ENCODE peak calls at places on chromosomes 6 and 20, in four cellular contexts. E is esophagus muscularis mucosa, K is cardiac muscle cell, G is testis. M is an unnamed sample.

GRCh38 chr6:46174904-46175303 is 4.1 kb upstream of the ENPP5 start:
- DNase-seq in E (no peak), K (no peak), G (no peak), M (no peak)

GRCh38 chr6:111485316-111485715 is 2.3 kb upstream of the REV3L start:
- DNase-seq in E (no peak), K (no peak), G (no peak), M (no peak)

GRCh38 chr6:44034931-44035345 is 92.3 kb downstream of the MRPL14 start:
- DNase-seq in E (no peak), K (no peak), G (no peak), M (no peak)

GRCh38 chr6:160895562-160895961 is 96.0 kb upstream of the MAP3K4 start:
- DNase-seq in E (no peak), K (no peak), G (no peak), M (no peak)

GRCh38 chr6:28657756-28658465 is 132.2 kb downstream of the GPX5 start:
- DNase-seq in E (no peak), K (peak; percentile 74), G (peak; percentile 82), M (peak; percentile 70)

GRCh38 chr6:6758915-6759654 is 170.6 kb downstream of the LY86 start:
- DNase-seq in E (no peak), K (peak; percentile 84), G (peak; percentile 80), M (peak; percentile 62)

GRCh38 chr6:50030777-50031562 is 9.2 kb upstream of the DEFB110 start:
- DNase-seq in E (no peak), K (no peak), G (peak; percentile 17), M (no peak)

GRCh38 chr6:12528581-12529363 is 187.8 kb upstream of the PHACTR1 start:
- DNase-seq in E (no peak), K (peak; percentile 46), G (no peak), M (no peak)

GRCh38 chr6:145453376-145453775 is 281.9 kb downstream of the EPM2A start:
- DNase-seq in E (no peak), K (peak; percentile 38), G (no peak), M (no peak)

DNA sequence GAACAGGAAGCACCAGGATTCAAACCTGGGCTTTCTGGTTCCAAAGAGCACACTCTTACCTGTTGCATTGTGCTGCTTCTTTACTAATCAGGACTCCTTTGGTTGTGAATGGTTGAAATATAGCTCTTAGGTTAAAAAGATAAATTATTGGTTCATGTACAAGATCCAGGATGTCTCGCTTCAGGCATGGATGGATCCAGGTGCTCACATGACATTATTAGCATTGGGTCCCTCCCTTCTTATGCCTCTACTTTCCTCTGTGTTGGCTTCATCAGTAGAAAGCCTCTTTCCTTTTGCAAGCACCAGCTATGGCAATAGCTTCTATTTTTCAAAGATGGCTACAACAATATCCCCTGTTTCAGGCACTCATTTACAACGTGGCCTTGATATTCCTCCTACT is 217.7 kb upstream of the SULF2 start:
- DNase-seq in E (no peak), K (no peak), G (no peak), M (no peak)
- H3K27ac ChIP-seq in E (no peak overlapping the region), K (no peak overlapping the region), G (no peak overlapping the region), M (no peak overlapping the region)

DNA sequence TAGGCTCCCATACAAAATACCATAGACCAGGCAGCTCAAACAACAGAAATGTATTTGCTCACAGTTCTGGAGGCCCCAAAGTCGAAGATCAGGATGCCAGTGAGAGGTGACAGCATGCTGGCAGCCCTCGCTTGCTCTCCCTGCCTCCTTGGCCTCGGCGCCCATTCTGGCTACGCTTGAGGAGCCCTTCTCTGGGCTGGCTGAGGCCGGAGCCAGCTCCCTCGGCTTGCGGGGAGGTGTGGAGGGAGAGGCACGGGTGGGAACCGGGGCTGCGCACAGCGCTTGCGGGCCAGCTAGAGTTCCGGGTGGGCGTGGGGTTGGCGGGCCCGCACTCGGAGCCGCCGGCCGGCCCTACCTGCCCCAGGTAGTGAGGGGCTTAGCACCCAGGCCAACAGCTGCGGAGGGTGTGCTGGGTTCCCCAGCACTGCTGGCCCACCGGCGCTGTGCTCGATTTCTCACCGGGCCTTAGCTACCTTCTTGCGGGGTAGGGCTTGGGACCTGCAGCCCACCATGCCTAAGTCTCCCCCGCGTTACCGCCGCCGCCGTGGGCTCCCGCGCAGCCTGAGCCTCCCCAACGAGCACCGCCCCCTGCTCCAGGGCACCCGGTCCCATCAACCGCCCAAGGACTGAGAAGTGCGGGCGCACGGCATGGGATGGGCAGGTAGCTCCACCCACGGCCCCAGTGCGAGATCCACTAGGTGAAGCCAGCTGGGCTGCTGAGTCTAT is 32.6 kb upstream of the SERPINB9 start:
- DNase-seq in E (no peak), K (no peak), G (peak; percentile 68), M (no peak)
- H3K4me3 ChIP-seq in E (no peak overlapping the region), K (no peak overlapping the region), G (peak overlapping the region; percentile 15), M (no peak overlapping the region)

DNA sequence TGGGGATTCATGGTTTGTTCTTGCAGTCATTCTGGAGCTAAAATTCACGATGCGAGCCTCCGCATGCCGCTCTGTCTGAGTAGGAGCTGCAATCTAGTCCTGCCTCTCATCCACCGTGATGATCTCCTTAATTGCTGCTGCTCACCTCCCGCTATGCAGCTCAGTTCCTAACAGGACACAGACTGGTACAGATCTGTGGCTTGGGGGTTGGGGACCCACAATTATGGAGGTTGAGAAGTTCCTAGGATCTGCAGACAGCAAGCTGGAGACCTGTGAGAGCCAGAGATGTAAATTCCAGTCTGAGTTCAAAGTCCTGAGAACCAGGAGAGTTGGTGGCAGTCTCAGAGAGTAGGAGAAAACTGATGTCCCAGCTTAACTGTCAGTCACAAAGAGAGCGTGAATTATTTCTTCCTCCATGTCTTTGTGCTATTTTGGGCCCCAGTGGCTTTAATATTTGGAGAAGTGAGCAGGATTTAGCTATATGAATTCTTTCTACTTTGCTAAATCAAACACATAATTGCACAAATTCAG is 378.7 kb upstream of the MAN1A1 start:
- DNase-seq in E (no peak), K (no peak), G (no peak), M (no peak)
- H3K27ac ChIP-seq in E (no peak overlapping the region), K (no peak overlapping the region), G (no peak overlapping the region), M (no peak overlapping the region)

GRCh38 chr6:51655517-51655916 is 431.9 kb downstream of the PKHD1 start:
- DNase-seq in E (no peak), K (no peak), G (no peak), M (no peak)
- H3K4me3 ChIP-seq in E (no peak overlapping the region), K (no peak overlapping the region), G (no peak overlapping the region), M (no peak overlapping the region)

GRCh38 chr20:10428008-10428407 is 6.0 kb downstream of the MKKS start:
- DNase-seq in E (no peak), K (no peak), G (no peak), M (no peak)

GRCh38 chr20:10430704-10431103 is 3.3 kb downstream of the MKKS start:
- DNase-seq in E (no peak), K (no peak), G (no peak), M (no peak)

GRCh38 chr20:10427060-10427692 is 6.8 kb downstream of the MKKS start:
- DNase-seq in E (no peak), K (peak; percentile 82), G (peak; percentile 82), M (peak; percentile 56)

GRCh38 chr20:10430000-10430466 is 4.0 kb downstream of the MKKS start:
- DNase-seq in E (no peak), K (no peak), G (no peak), M (no peak)

DNA sequence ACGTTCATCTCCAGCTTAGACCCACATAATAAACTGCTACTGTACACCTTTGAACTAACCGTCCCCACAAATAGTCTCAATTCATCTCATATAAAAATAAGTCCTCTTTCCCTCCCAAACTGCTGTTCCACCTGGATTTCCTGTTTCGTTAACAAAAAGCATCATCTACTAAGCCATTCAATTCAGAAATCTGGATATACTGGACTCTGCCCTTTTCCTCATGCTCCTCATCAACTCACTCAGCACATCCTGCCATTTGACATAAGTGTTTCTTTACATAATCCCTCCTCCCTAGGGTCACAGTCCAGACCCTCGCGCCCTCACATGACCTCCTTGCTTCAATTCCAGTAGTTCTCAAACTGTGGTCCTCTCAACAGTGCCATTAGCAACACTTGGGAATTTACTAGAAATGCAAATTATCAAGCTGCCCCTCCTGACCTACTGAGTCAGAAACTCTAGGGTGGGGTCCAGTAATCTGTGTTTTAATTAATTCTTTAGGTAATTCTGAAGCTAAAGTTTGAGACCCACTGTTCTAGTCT is 4.5 kb downstream of the MKKS start:
- DNase-seq in E (no peak), K (no peak), G (no peak), M (no peak)
- H3K27ac ChIP-seq in E (no peak overlapping the region), K (no peak overlapping the region), G (no peak overlapping the region), M (no peak overlapping the region)

DNA sequence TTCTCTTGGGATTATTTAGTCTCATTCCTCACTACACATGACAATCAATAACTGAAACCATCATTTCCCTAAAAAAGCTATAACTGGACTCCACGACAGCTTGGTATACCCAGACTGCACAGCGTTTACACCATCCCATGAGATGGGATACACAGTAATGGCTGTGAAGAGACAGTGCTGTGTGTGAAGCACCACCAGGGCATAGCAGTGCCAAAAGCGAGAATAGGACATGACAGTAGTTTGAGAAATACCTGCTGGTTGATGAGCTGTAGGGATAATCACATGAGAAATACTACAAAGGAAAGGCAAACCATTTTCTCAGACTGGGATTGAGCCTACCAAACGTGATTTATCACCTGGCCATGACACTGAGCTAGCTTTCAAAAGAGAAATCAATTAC is 22.4 kb upstream of the LYRM2 start:
- DNase-seq in E (no peak), K (no peak), G (no peak), M (no peak)
- H3K4me3 ChIP-seq in E (no peak overlapping the region), K (no peak overlapping the region), G (no peak overlapping the region), M (no peak overlapping the region)

GRCh38 chr6:163355471-163355991 is 59.0 kb upstream of the QKI start:
- DNase-seq in E (no peak), K (peak; percentile 83), G (peak; percentile 49), M (peak; percentile 85)
- H3K27ac ChIP-seq in E (peak overlapping the region; percentile 70), K (peak overlapping the region; percentile 22), G (peak overlapping the region; percentile 5), M (peak overlapping the region; percentile 88)

DNA sequence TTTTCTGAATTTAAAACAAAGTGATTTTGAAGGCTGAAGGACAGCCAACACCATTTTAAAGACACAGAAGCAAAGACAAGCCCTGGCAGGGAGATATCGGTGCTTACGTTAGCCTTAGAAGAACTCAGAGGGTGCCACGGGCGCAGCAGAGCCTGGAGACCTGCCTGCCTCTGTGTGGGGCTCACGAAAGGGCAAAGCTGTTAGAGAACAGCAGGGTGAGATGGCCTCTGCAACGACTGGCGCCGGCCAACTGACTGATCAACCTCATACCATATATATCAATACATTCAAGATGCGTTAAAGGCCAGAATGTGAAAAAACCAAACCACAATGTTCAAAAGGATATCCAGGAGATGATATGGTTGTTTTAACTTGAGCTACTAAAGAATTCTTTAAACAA is 151.0 kb upstream of the RPS6KA2 start:
- DNase-seq in E (no peak), K (no peak), G (no peak), M (no peak)
- H3K4me3 ChIP-seq in E (no peak overlapping the region), K (no peak overlapping the region), G (no peak overlapping the region), M (no peak overlapping the region)

GRCh38 chr20:3689978-3690377 is 8.2 kb upstream of the ADAM33 start:
- DNase-seq in E (no peak), K (no peak), G (no peak), M (peak; percentile 34)

GRCh38 chr20:3685341-3685740 is 3.5 kb upstream of the ADAM33 start:
- DNase-seq in E (no peak), K (no peak), G (no peak), M (no peak)

GRCh38 chr20:3690413-3690812 is 8.6 kb upstream of the ADAM33 start:
- DNase-seq in E (no peak), K (no peak), G (no peak), M (no peak)

GRCh38 chr20:3687655-3688054 is 5.8 kb upstream of the ADAM33 start:
- DNase-seq in E (no peak), K (peak; percentile 76), G (no peak), M (peak; percentile 47)

GRCh38 chr20:3686867-3687321 is 5.1 kb upstream of the ADAM33 start:
- DNase-seq in E (peak; percentile 95), K (peak; percentile 95), G (peak; percentile 86), M (peak; percentile 94)
- H3K27ac ChIP-seq in E (peak overlapping the region; percentile 69), K (no peak overlapping the region), G (no peak overlapping the region), M (peak overlapping the region; percentile 85)

GRCh38 chr20:39010496-39010895 is 48.4 kb downstream of the DHX35 start:
- DNase-seq in E (no peak), K (no peak), G (no peak), M (no peak)
- H3K4me3 ChIP-seq in E (no peak overlapping the region), K (no peak overlapping the region), G (no peak overlapping the region), M (no peak overlapping the region)

M was measured in right cardiac atrium.